ENCODE peak calls at places on chromosome 17, in five cellular contexts. J is A172; H is H1; U is stimulated activated CD4-positive, alpha-beta T cell treated with anti-CD3 and anti-CD28 coated beads, Interleukin-4, amount 100 ng/mL, for 48 hours; F is activated gamma-delta T cell treated with anti-CD3 and anti-CD28 coated beads, Interleukin-2, amount 50 U/mL, for 16 hours. Q is an unnamed sample.

GRCh38 chr17:77279448-77280303 is 138.9 kb downstream of the SEC14L1 start:
- DNase-seq in U (no peak), F (no peak), H (no peak), J (peak; percentile 95), Q (no peak)

GRCh38 chr17:13631541-13631940 is 29.8 kb upstream of the HS3ST3A1 start:
- DNase-seq in J (no peak), F (no peak), H (no peak), U (no peak), Q (no peak)

GRCh38 chr17:46192484-46193245 is 564 bp downstream of the KANSL1 start:
- DNase-seq in H (peak; percentile 85), F (peak; percentile 36), U (peak; percentile 53), J (peak; percentile 55), Q (peak; percentile 51)

GRCh38 chr17:59761385-59762021 is 54.0 kb downstream of the VMP1 start:
- DNase-seq in H (no peak), U (no peak), F (no peak), J (peak; percentile 69), Q (no peak)

GRCh38 chr17:9802294-9802693 is 10.9 kb upstream of the DHRS7C start:
- DNase-seq in H (no peak), U (no peak), J (peak; percentile 77), F (no peak), Q (no peak)

GRCh38 chr17:18964018-18964351 is 12.0 kb downstream of the SLC5A10 start:
- DNase-seq in H (no peak), J (no peak), U (no peak), F (no peak), Q (no peak)

GRCh38 chr17:11705111-11705510 is 106.8 kb downstream of the DNAH9 start:
- DNase-seq in H (no peak), J (no peak), F (no peak), U (no peak), Q (no peak)

GRCh38 chr17:21209511-21210175 is 4.3 kb downstream of the TMEM11 start:
- DNase-seq in J (no peak), H (no peak), F (no peak), U (no peak), Q (no peak)

GRCh38 chr17:1315891-1316403 is 36.5 kb downstream of the TRARG1 start:
- DNase-seq in J (no peak), U (no peak), H (no peak), F (no peak), Q (no peak)

GRCh38 chr17:72358465-72358864 is 237.6 kb downstream of the SOX9 start:
- DNase-seq in J (peak; percentile 67), U (no peak), F (no peak), H (no peak), Q (no peak)